ENCODE peak calls at places on chromosomes 16 and 17, in ten cellular contexts. I is fibroblast of lung, T is psoas muscle, E is PC-9, V is IMR-90, O is SK-N-SH, J is adrenal gland, B is tibial nerve, H is keratinocyte, Y is thoracic aorta. F is an unnamed sample.

GRCh38 chr16:7508656-7509055 is 176.0 kb downstream of the RBFOX1 start:
- DNase-seq in H (no peak), T (no peak), I (no peak), O (no peak), B (no peak), V (no peak), Y (no peak), E (no peak), J (no peak), F (no peak)

GRCh38 chr16:87895641-87896141 is 26.4 kb upstream of the SLC7A5 start:
- DNase-seq in Y (no peak), O (no peak), J (peak; percentile 51), E (no peak), B (no peak), T (no peak), H (peak; percentile 19), I (peak; percentile 56), V (peak; percentile 52), F (no peak)

GRCh38 chr17:48014603-48015037 is 23.0 kb downstream of the COPZ2 start:
- DNase-seq in I (no peak), Y (no peak), O (peak; percentile 81), T (no peak), E (no peak), H (no peak), B (no peak), J (no peak), V (no peak), F (no peak)

GRCh38 chr16:69798466-69798865 is 36.3 kb downstream of the WWP2 start:
- DNase-seq in Y (no peak), H (no peak), T (no peak), B (no peak), J (peak; percentile 32), I (peak; percentile 21), V (peak; percentile 6), O (no peak), E (no peak), F (peak; percentile 8)

GRCh38 chr17:45070001-45070400 is 8.9 kb downstream of the NMT1 start:
- DNase-seq in J (no peak), V (no peak), T (no peak), Y (no peak), E (no peak), I (no peak), B (no peak), H (no peak), O (no peak), F (no peak)

GRCh38 chr16:3950343-3951193 is 70.1 kb upstream of the CREBBP start:
- DNase-seq in I (peak; percentile 99), J (peak; percentile 95), Y (peak; percentile 87), V (peak; percentile 99), E (peak; percentile 80), T (peak; percentile 84), H (no peak), B (peak; percentile 87), O (no peak), F (peak; percentile 89)

GRCh38 chr17:39231587-39232551 is 6.1 kb upstream of the STAC2 start:
- DNase-seq in T (peak; percentile 57), H (no peak), E (no peak), J (peak; percentile 64), I (peak; percentile 35), V (peak; percentile 26), O (peak; percentile 86), Y (no peak), B (no peak), F (peak; percentile 29)

GRCh38 chr17:48472485-48473281 is 42.7 kb upstream of the SKAP1 start:
- DNase-seq in E (peak; percentile 63), B (no peak), J (no peak), I (no peak), Y (no peak), V (peak; percentile 94), T (no peak), O (no peak), H (peak; percentile 80), F (no peak)

GRCh38 chr17:5719976-5720375 is 135.7 kb upstream of the NLRP1 start:
- DNase-seq in I (no peak), Y (no peak), J (no peak), O (no peak), V (no peak), E (no peak), T (no peak), H (no peak), B (no peak), F (no peak)

GRCh38 chr16:4570688-4571321 is 14.7 kb downstream of the C16orf96 start:
- DNase-seq in J (no peak), V (no peak), I (no peak), B (no peak), O (no peak), H (no peak), T (no peak), Y (no peak), E (no peak), F (no peak)

GRCh38 chr17:45106582-45106981 is 25.7 kb downstream of the PLCD3 start:
- DNase-seq in Y (no peak), J (no peak), O (no peak), V (no peak), B (no peak), T (no peak), E (no peak), H (no peak), I (no peak), F (no peak)

GRCh38 chr16:27634781-27635180 is 84.8 kb downstream of the KATNIP start:
- DNase-seq in H (no peak), I (peak; percentile 62), J (no peak), B (no peak), O (no peak), E (no peak), T (no peak), V (peak; percentile 61), Y (no peak), F (no peak)

DNA sequence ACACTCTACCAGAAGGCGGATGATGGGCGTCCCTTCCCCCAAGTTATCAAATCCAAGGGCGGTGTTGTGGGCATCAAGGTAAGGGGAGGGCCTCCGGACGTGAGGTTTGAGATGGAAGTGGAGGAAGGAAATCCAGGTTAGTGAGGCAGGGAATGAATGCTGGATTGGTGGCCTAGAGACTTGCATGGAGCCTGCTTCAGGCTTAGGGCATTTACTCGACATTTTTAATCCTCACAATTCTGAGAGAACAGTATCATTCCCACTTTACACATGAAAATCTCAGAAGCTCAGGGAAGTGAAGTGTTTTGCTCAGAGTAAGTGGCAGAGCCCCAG is 2.0 kb downstream of the ALDOA start:
- DNase-seq in O (no peak), I (no peak), T (no peak), Y (no peak), H (no peak), V (no peak), J (no peak), B (no peak), E (no peak), F (no peak)
- H3K4me3 ChIP-seq in O (peak overlapping the region; percentile 92), I (peak overlapping the region; percentile 86), T (peak overlapping the region; percentile 91), Y (peak overlapping the region; percentile 81), H (peak overlapping the region; percentile 98), V (peak overlapping the region; percentile 85), J (peak overlapping the region; percentile 96), B (peak overlapping the region; percentile 71), E (peak overlapping the region; percentile 94), F (peak overlapping the region; percentile 89)

DNA sequence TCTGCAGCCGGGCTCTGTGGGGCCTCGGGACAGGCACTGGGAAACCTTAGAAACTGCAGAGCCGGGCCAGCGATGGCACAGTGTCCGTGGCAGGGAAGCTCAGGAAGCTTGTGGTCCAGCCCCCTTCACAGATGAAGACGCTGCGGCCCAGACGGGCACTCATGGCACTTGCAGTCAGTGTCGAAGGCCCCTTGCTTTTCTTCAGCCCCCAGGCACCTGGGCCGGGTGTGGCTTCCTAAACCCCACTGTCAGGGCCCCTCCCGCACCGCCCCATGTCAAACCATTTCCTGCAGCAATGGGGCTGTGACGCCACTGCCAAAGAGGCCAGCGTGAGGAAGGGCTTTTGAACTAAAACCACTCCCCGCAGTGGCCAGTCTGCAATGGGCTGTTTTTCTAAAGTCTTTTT is 164.0 kb downstream of the LAT start:
- DNase-seq in O (no peak), B (no peak), H (no peak), J (no peak), Y (no peak), E (no peak), T (no peak), V (no peak), I (no peak), F (no peak)
- H3K27ac ChIP-seq in O (no peak overlapping the region), B (peak overlapping the region; percentile 40), H (no peak overlapping the region), J (no peak overlapping the region), Y (no peak overlapping the region), E (no peak overlapping the region), T (no peak overlapping the region), V (no peak overlapping the region), I (no peak overlapping the region), F (no peak overlapping the region)

GRCh38 chr17:58447039-58447975 is 30.0 kb upstream of the RNF43 start:
- DNase-seq in O (peak; percentile 78), T (peak; percentile 36), E (peak; percentile 75), I (peak; percentile 87), V (peak; percentile 85), Y (no peak), J (peak; percentile 89), H (peak; percentile 69), B (no peak), F (peak; percentile 57)
- TF ChIP-seq CTCF in O (peak; percentile 88), T (peak; percentile 47), E (peak; percentile 93), I (peak; percentile 92), V (peak; percentile 94), Y (peak; percentile 15), J (peak; percentile 72), H (peak; percentile 90), B (no peak), F (peak; percentile 64)

DNA sequence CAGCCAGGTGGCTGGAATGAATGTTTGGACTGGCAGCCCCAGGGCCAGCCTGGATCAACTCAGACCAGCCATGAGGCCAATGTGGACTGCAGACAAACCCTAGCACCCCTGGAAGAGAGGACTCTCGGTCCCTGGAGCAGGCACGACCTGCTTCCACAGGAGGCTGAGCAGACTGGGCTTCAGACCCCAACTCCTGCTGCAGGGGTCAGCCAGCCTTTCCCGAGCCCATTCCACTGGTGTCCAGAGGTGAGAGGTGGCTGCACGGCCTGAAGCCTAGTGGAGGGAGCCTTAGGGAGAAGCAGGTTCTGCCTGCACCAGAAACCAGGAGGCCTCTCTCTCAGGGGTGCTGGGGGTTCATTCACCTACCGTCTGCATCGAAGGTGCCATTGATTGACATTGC is 97.1 kb downstream of the CPPED1 start:
- DNase-seq in I (no peak), E (no peak), Y (no peak), J (no peak), T (no peak), H (no peak), V (no peak), O (no peak), B (no peak), F (no peak)
- H3K4me3 ChIP-seq in I (no peak overlapping the region), E (no peak overlapping the region), Y (no peak overlapping the region), J (no peak overlapping the region), T (no peak overlapping the region), H (no peak overlapping the region), V (no peak overlapping the region), O (no peak overlapping the region), B (no peak overlapping the region), F (no peak overlapping the region)

GRCh38 chr17:79918581-79919163 is 79.4 kb upstream of the CBX4 start:
- DNase-seq in O (no peak), V (no peak), T (no peak), J (no peak), B (no peak), E (no peak), I (no peak), H (no peak), Y (no peak), F (no peak)
- H3K27ac ChIP-seq in O (no peak overlapping the region), V (no peak overlapping the region), T (no peak overlapping the region), J (no peak overlapping the region), B (no peak overlapping the region), E (no peak overlapping the region), I (no peak overlapping the region), H (no peak overlapping the region), Y (no peak overlapping the region), F (no peak overlapping the region)